ENCODE peak calls at places on chromosomes 3 and 15, in four cellular contexts. F is NCI-H510A treated with DMSO at 0.1 percent for 48 hours, B is GM12891, Q is NCI-H526 treated with DMSO at 0.1 percent for 48 hours. V is an unnamed sample.
A peak's percentile ranks its signal among the peaks of the same experiment; 100 is the strongest.

GRCh38 chr3:129314757-129315385 is 36.2 kb downstream of the HMCES start:
- DNase-seq in F (peak; percentile 82), B (peak; percentile 73), Q (peak; percentile 90), V (peak; percentile 100)

GRCh38 chr15:63943829-63944680 is 102.2 kb downstream of the DAPK2 start:
- DNase-seq in F (no peak), B (no peak), Q (no peak), V (no peak)

GRCh38 chr3:33482126-33482525 is 41.9 kb upstream of the UBP1 start:
- DNase-seq in F (no peak), B (no peak), Q (no peak), V (no peak)

GRCh38 chr15:26028086-26028740 is 165.1 kb upstream of the ATP10A start:
- DNase-seq in F (no peak), B (no peak), Q (no peak), V (no peak)

GRCh38 chr15:99447497-99448371 is 118.0 kb upstream of the MEF2A start:
- DNase-seq in F (no peak), B (no peak), Q (no peak), V (peak; percentile 67)

GRCh38 chr15:89836255-89837133 is 21.8 kb upstream of the ANPEP start:
- DNase-seq in F (no peak), B (no peak), Q (no peak), V (no peak)

GRCh38 chr3:11568503-11569155 is 75.1 kb downstream of the VGLL4 start:
- DNase-seq in F (no peak), B (no peak), Q (no peak), V (no peak)

GRCh38 chr3:60528651-60529050 is 722.6 kb downstream of the FHIT start:
- DNase-seq in F (no peak), B (no peak), Q (no peak), V (no peak)

GRCh38 chr15:92808611-92809063 is 91.5 kb upstream of the CHD2 start:
- DNase-seq in F (no peak), B (no peak), Q (no peak), V (peak; percentile 67)

GRCh38 chr3:13016083-13016725 is 57.0 kb downstream of the IQSEC1 start:
- DNase-seq in F (peak; percentile 83), B (peak; percentile 57), Q (no peak), V (peak; percentile 15)

V was measured in NCI-H146.